ENCODE peak calls at places on chromosomes 5 and 9, in five cellular contexts. B, D, Q, M and J are unnamed samples. For H3K9me3, the result is how much of the 10 kb centered on the place peaks cover.

GRCh38 chr9:123609844-123610243 is 253.8 kb downstream of the CRB2 start:
- DNase-seq in Q (peak), D (no peak), B (no peak), M (no peak), J (no peak)

GRCh38 chr9:36995927-36996471 is 38.1 kb downstream of the PAX5 start:
- DNase-seq in M (peak), Q (peak), D (no peak), B (peak), J (peak)

GRCh38 chr9:36149197-36149596 is 12.7 kb downstream of the GLIPR2 start:
- DNase-seq in B (no peak), Q (peak), D (peak), M (peak), J (peak)

GRCh38 chr9:71816782-71817549 is 48.7 kb upstream of the CEMIP2 start:
- DNase-seq in Q (no peak), M (peak), B (no peak), D (no peak), J (no peak)

GRCh38 chr9:133543772-133544467 is 9.4 kb downstream of the ADAMTSL2 start:
- DNase-seq in M (no peak), D (no peak), Q (no peak), B (no peak), J (no peak)

GRCh38 chr9:99825158-99826046 is 3.7 kb downstream of the NR4A3 start:
- DNase-seq in M (no peak), B (no peak), D (no peak), Q (no peak), J (no peak)

GRCh38 chr5:172648008-172648359 is 6.9 kb downstream of the NEURL1B start:
- DNase-seq in B (peak), M (no peak), Q (no peak), D (no peak), J (no peak)

GRCh38 chr9:80707120-80707519 is 982.2 kb downstream of the TLE1 start:
- DNase-seq in Q (peak), M (no peak), D (no peak), B (no peak), J (no peak)

GRCh38 chr9:127961613-127962150 is 19.1 kb downstream of the EEIG1 start:
- DNase-seq in B (no peak), M (no peak), Q (no peak), D (no peak), J (no peak)

GRCh38 chr5:146240951-146241350 is 37.5 kb downstream of the RBM27 start:
- DNase-seq in Q (no peak), B (no peak), M (no peak), D (no peak), J (no peak)

GRCh38 chr9:36275060-36275459 is 16.8 kb upstream of the GNE start:
- DNase-seq in M (no peak), Q (no peak), D (no peak), B (no peak), J (no peak)

GRCh38 chr9:132141364-132141947 is 20.4 kb upstream of the NTNG2 start:
- DNase-seq in M (no peak), Q (peak), B (no peak), D (no peak), J (no peak)

GRCh38 chr9:103942171-103942570 is 151.9 kb upstream of the SMC2 start:
- DNase-seq in D (no peak), B (no peak), M (no peak), Q (no peak), J (no peak)

GRCh38 chr5:39093351-39093749 is 19.2 kb upstream of the RICTOR start:
- DNase-seq in B (no peak), D (no peak), Q (peak), M (peak), J (no peak)

GRCh38 chr5:126002222-126002897 is 420.8 kb upstream of the GRAMD2B start:
- DNase-seq in Q (peak), M (peak), B (no peak), D (peak), J (peak)

GRCh38 chr9:78054180-78054579 is 22.6 kb upstream of the GNAQ start:
- DNase-seq in Q (no peak), D (no peak), M (no peak), B (no peak), J (no peak)

GRCh38 chr5:134005415-134006118 is 792 bp upstream of the VDAC1 start:
- DNase-seq in M (no peak), D (peak), B (no peak), Q (peak), J (peak)

GRCh38 chr9:114289571-114290481 is 33.1 kb upstream of the ORM1 start:
- DNase-seq in B (no peak), D (peak), Q (no peak), M (no peak), J (peak)

GRCh38 chr5:12177225-12177624 is 273.0 kb upstream of the CTNND2 start:
- DNase-seq in D (no peak), M (no peak), Q (no peak), B (no peak), J (no peak)

GRCh38 chr9:86303316-86303975 is 21.1 kb upstream of the ISCA1 start:
- DNase-seq in Q (peak), D (no peak), M (peak), B (no peak), J (no peak)

GRCh38 chr5:3862906-3863305 is 267.3 kb downstream of the IRX1 start:
- DNase-seq in Q (no peak), M (no peak), D (no peak), B (no peak), J (no peak)

GRCh38 chr9:8349369-8349768 is 549.8 kb upstream of the DMAC1 start:
- DNase-seq in D (no peak), B (no peak), Q (no peak), M (no peak), J (no peak)

GRCh38 chr5:116970318-116970717 is 395.7 kb upstream of the SEMA6A start:
- DNase-seq in Q (no peak), D (no peak), B (no peak), M (no peak), J (no peak)

GRCh38 chr5:79793722-79794121 is 104.1 kb downstream of the CMYA5 start:
- DNase-seq in B (no peak), D (no peak), Q (no peak), M (no peak), J (no peak)

GRCh38 chr5:867300-867699 is 16.5 kb upstream of the ZDHHC11 start:
- DNase-seq in M (no peak), D (no peak), Q (no peak), B (peak), J (no peak)

GRCh38 chr5:14142856-14143508 is at the start of gene TRIO:
- DNase-seq in Q (peak), M (peak), B (peak), D (peak), J (peak)

GRCh38 chr5:145856285-145856818 is 16.5 kb downstream of the GRXCR2 start:
- DNase-seq in B (peak), Q (peak), D (peak), M (peak), J (peak)

GRCh38 chr5:39274388-39275085 is 55.2 kb upstream of the FYB1 start:
- DNase-seq in D (no peak), M (peak), Q (peak), B (no peak), J (no peak)

GRCh38 chr5:139446956-139447779 is 7.8 kb upstream of the DNAJC18 start:
- DNase-seq in Q (peak), D (peak), M (peak), B (no peak), J (no peak)

GRCh38 chr9:86735772-86736458 is 211.4 kb downstream of the GAS1 start:
- DNase-seq in B (no peak), D (no peak), M (no peak), Q (no peak), J (no peak)

GRCh38 chr5:57032151-57032551 is 80.2 kb upstream of the MIER3 start:
- DNase-seq in M (no peak), Q (no peak), B (no peak), D (no peak), J (no peak)

GRCh38 chr5:174145821-174146220 is 100.3 kb downstream of the NSG2 start:
- DNase-seq in D (no peak), M (no peak), Q (peak), B (no peak), J (no peak)

GRCh38 chr9:26735160-26735559 is 157.4 kb downstream of the CAAP1 start:
- DNase-seq in B (no peak), M (no peak), Q (no peak), D (no peak), J (no peak)

GRCh38 chr5:2141254-2142000 is 258.7 kb upstream of the IRX4 start:
- DNase-seq in Q (no peak), B (no peak), D (no peak), M (no peak), J (no peak)
- H3K9me3 ChIP-seq in Q (under half), B (under half), D (under half), M (under half), J (under half)

GRCh38 chr5:178981381-178981780 is 13.7 kb downstream of the GRM6 start:
- DNase-seq in M (no peak), Q (no peak), B (no peak), D (no peak), J (no peak)

GRCh38 chr5:178984145-178985072 is 10.7 kb downstream of the GRM6 start:
- DNase-seq in D (no peak), Q (no peak), M (no peak), B (no peak), J (no peak)

GRCh38 chr5:178982941-178983340 is 12.2 kb downstream of the GRM6 start:
- DNase-seq in B (no peak), Q (no peak), D (no peak), M (no peak), J (no peak)

GRCh38 chr5:178986326-178986960 is 8.7 kb downstream of the GRM6 start:
- DNase-seq in M (no peak), Q (no peak), B (no peak), D (no peak), J (no peak)

DNA sequence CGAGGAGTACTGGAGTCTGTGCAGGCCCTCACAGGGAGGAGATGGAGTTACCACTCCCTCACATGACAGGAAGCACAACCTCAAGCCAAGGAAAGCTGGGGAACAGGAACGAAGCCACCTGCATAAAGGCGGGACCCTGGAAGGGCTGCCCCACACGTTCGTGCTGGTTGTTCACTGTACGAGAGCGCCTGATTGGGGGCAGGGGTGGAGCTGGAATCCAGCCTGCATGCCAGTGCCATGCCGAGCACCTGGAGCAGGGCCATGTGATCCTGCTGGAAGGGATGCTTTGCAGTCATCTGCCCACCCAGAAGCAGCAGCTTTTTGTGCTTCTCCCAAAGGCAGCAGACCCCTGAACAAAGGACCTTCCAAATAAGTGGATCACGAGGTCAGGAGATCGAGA is 11.4 kb downstream of the GRM6 start:
- DNase-seq in B (no peak), Q (no peak), M (no peak), D (no peak), J (no peak)
- H3K9me3 ChIP-seq in B (under half), Q (under half), M (under half), D (half or more), J (under half)

DNA sequence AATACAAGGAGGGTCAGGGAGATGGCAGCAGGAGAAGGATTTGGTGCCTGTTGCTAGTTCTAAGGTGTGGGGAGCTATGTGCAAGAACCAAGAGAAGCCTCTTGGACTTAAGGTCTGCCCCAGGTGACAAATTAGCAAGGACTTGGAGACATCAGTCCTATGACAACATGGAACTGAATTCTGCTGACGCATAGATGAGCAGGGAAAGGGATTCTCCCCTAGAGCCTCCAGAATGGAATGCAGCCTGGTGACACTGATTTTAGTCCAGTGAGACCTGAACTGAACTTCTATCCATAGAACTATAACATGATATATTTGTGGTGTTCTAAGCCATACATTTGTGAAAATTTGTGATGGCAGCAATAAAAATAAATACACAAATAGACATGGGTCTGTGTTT is 215.6 kb downstream of the ESM1 start:
- DNase-seq in Q (no peak), D (no peak), M (no peak), B (no peak), J (no peak)
- H3K9me3 ChIP-seq in Q (under half), D (under half), M (under half), B (under half), J (under half)

DNA sequence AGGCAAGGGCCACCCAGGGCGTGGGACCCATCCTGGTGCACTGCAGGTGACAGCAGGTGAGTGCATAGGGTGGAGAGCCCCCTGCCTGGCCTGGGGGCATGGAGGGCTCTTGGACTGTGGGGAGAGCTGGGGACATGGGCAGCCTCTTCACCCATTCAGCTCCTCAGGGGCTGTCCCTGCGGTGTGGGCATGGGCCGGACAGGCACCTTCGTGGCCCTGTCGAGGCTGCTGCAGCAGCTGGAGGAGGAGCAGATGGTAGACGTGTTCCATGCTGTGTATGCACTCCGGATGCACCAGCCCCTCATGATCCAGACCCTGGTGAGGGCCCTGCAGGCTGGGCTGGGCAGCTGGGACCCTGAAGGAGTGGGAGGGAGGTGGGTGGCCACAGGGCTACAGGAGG is 20.4 kb upstream of the SPTLC1 start:
- DNase-seq in D (no peak), M (no peak), Q (no peak), B (no peak), J (no peak)
- H3K9me3 ChIP-seq in D (under half), M (under half), Q (under half), B (under half), J (under half)

DNA sequence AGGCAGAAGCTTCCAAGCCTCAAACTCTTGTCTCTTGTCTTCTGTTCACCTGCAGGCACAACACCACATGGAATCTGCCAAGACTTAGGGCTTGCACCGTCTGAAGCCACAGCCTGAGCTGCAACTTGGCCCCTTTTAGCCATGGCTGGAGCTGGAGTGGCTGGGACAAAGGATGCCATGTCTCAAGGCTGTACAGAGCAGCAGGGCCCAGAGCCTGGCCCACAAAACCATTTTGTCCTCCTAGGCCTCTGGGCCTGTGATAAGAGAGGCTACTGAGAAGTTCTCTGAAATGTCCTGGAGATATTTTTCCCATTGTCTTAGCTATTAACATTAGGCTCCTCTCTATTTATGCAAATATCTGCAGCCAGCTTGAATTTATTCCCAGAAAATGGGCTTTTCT is 330.8 kb downstream of the DTWD2 start:
- DNase-seq in M (no peak), Q (no peak), B (no peak), D (no peak), J (no peak)
- H3K9me3 ChIP-seq in M (under half), Q (under half), B (under half), D (under half), J (under half)

DNA sequence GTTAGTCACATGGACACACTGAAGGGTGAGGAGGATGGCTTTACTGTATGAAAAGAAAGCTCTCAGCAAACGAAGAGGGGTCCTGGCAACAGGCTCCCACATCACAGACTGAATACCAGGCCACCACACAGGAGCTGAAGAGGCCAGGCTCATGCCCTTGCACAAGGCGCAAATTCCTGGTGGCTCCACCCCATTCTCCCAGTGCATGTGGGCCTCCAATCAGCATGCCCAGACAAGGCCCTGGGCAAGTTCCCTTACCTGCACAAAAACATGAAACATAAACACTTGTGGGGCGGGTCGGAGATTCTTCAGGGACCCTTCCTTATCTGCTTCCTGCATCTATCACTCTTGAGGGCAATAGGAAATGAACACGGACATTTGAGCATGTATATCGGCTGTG is 935.8 kb upstream of the EDIL3 start:
- DNase-seq in M (no peak), B (no peak), D (no peak), Q (no peak), J (no peak)
- H3K9me3 ChIP-seq in M (under half), B (under half), D (under half), Q (under half), J (under half)